ENCODE peak calls at places on chromosomes 5 and 9, in five cellular contexts. Y is HepG2, V is endothelial cell of umbilical vein, F is K562, M is hepatocyte. P is an unnamed sample.

GRCh38 chr5:44779167-44779566 is 29.6 kb upstream of the MRPS30 start:
- DNase-seq in Y (no peak), V (no peak), F (no peak), M (no peak), P (no peak)

GRCh38 chr9:33101104-33101951 is 24.9 kb upstream of the SMU1 start:
- DNase-seq in Y (no peak), V (no peak), F (no peak), M (no peak), P (peak)

GRCh38 chr5:35876922-35877321 is 20.2 kb downstream of the IL7R start:
- DNase-seq in Y (no peak), V (no peak), F (no peak), M (peak), P (peak)

GRCh38 chr5:130282044-130282443 is 377.8 kb downstream of the CHSY3 start:
- DNase-seq in Y (no peak), V (peak), F (no peak), M (no peak), P (peak)

GRCh38 chr5:81638471-81638870 is 112.4 kb downstream of the SSBP2 start:
- DNase-seq in Y (no peak), V (no peak), F (no peak), M (no peak), P (peak)

GRCh38 chr9:123679330-123679987 is 250.5 kb downstream of the DENND1A start:
- DNase-seq in Y (peak), V (no peak), F (no peak), M (no peak), P (no peak)

GRCh38 chr9:77469515-77470197 is 178.5 kb downstream of the GNA14 start:
- DNase-seq in Y (no peak), V (no peak), F (no peak), M (no peak), P (no peak)

GRCh38 chr9:102700936-102701335 is 294.2 kb upstream of the CYLC2 start:
- DNase-seq in Y (no peak), V (no peak), F (no peak), M (no peak), P (no peak)

GRCh38 chr5:91183743-91184142 is 199.4 kb downstream of the ARRDC3 start:
- DNase-seq in Y (no peak), V (no peak), F (no peak), M (no peak), P (no peak)

GRCh38 chr9:71145179-71145578 is 23.8 kb upstream of the TRPM3 start:
- DNase-seq in Y (no peak), V (peak), F (peak), M (peak), P (no peak)

GRCh38 chr9:130707225-130707976 is 13.8 kb downstream of the EXOSC2 start:
- DNase-seq in Y (peak), V (peak), F (no peak), M (peak), P (peak)

GRCh38 chr5:138033275-138033808 is 463 bp upstream of the FAM13B start:
- DNase-seq in Y (no peak), V (no peak), F (no peak), M (no peak), P (peak)

GRCh38 chr5:138037271-138037670 is 4.4 kb upstream of the FAM13B start:
- DNase-seq in Y (no peak), V (no peak), F (no peak), M (no peak), P (no peak)

GRCh38 chr5:138033916-138034315 is 1.0 kb upstream of the FAM13B start:
- DNase-seq in Y (no peak), V (no peak), F (no peak), M (no peak), P (peak)

GRCh38 chr5:138037907-138038633 is 5.2 kb upstream of the FAM13B start:
- DNase-seq in Y (no peak), V (no peak), F (no peak), M (no peak), P (no peak)

GRCh38 chr5:138035605-138036537 is 3.0 kb upstream of the FAM13B start:
- DNase-seq in Y (peak), V (peak), F (peak), M (peak), P (peak)
- H3K4me3 ChIP-seq in Y (no peak), V (no peak), F (no peak), M (no peak), P (no peak)

DNA sequence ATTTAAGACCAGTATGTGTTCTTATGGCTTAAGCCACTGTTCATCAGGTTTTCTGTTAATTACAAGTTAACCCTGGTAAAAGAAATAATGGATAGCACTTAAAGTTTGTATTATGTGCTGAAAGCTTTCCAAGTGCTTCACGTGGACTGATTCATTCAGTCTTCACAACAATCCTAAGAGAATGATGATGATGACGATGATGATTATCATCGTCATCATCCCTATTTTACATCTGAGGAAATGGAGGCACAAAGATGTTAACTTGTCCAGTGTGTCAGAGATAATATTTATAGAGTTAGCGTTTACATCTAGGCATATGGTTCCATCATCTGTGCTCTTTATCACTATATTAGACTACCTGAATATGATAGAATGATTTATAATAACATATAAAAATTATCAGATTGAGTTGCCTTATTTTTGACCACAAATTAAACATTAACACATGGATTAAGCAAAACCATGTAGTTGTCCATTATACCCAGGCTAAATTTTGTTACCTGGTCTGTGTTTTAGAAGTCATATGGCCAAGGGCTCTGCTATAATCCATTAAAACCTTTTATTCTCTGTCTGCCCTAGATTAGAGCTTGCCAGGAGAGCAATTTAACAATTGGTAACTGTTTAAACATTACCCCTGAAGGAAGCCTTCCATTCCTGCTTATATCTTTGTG is 102.3 kb upstream of the MAP3K1 start:
- DNase-seq in Y (no peak), V (no peak), F (no peak), M (no peak), P (no peak)
- H2AFZ ChIP-seq in Y (no peak), V (no peak), F (no peak), M (no peak), P (no peak)

DNA sequence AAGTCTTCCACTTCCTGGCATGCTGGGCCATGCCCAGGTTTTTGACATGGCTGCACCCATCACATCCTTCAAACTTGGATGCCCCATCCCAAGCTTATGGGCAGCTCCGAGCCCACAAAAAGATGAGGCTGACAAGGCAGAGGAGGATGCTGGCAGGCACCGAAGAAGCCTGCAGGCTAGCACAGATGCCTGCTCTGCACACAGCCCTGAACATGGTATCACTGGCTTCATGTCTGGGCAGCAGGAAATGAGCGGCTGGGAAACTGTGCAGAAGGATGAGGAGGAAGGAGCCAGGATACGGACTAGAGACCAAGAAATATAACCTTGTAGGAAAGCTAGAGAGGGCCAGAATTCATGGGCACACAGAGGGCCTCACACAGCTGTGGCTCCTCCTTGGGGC is 14.8 kb downstream of the CAMK2A start:
- DNase-seq in Y (no peak), V (no peak), F (no peak), M (no peak), P (no peak)
- H3K4me3 ChIP-seq in Y (no peak), V (no peak), F (no peak), M (no peak), P (no peak)

GRCh38 chr5:173574983-173575382 is 41.5 kb downstream of the BOD1 start:
- DNase-seq in Y (no peak), V (no peak), F (no peak), M (no peak), P (no peak)

GRCh38 chr5:173575985-173576384 is 40.5 kb downstream of the BOD1 start:
- DNase-seq in Y (no peak), V (no peak), F (no peak), M (no peak), P (no peak)

GRCh38 chr5:173573126-173573960 is 43.1 kb downstream of the BOD1 start:
- DNase-seq in Y (peak), V (peak), F (peak), M (peak), P (peak)

GRCh38 chr5:173570321-173571090 is 45.9 kb downstream of the BOD1 start:
- DNase-seq in Y (no peak), V (no peak), F (no peak), M (no peak), P (no peak)

GRCh38 chr5:173572431-173573125 is 43.9 kb downstream of the BOD1 start:
- DNase-seq in Y (no peak), V (no peak), F (no peak), M (no peak), P (no peak)
- H2AFZ ChIP-seq in Y (peak), V (peak), F (peak), M (peak), P (peak)

GRCh38 chr5:148849461-148849860 is 23.1 kb downstream of the ADRB2 start:
- DNase-seq in Y (no peak), V (no peak), F (no peak), M (no peak), P (no peak)
- H3K4me3 ChIP-seq in Y (no peak), V (no peak), F (no peak), M (no peak), P (no peak)

GRCh38 chr9:105656131-105656921 is 5.9 kb upstream of the TAL2 start:
- DNase-seq in Y (no peak), V (no peak), F (peak), M (peak), P (peak)
- H2AFZ ChIP-seq in Y (no peak), V (peak), F (peak), M (peak), P (peak)

GRCh38 chr9:134693011-134693410 is 51.4 kb downstream of the COL5A1 start:
- DNase-seq in Y (no peak), V (no peak), F (no peak), M (no peak), P (no peak)
- H3K4me3 ChIP-seq in Y (no peak), V (no peak), F (no peak), M (no peak), P (no peak)

DNA sequence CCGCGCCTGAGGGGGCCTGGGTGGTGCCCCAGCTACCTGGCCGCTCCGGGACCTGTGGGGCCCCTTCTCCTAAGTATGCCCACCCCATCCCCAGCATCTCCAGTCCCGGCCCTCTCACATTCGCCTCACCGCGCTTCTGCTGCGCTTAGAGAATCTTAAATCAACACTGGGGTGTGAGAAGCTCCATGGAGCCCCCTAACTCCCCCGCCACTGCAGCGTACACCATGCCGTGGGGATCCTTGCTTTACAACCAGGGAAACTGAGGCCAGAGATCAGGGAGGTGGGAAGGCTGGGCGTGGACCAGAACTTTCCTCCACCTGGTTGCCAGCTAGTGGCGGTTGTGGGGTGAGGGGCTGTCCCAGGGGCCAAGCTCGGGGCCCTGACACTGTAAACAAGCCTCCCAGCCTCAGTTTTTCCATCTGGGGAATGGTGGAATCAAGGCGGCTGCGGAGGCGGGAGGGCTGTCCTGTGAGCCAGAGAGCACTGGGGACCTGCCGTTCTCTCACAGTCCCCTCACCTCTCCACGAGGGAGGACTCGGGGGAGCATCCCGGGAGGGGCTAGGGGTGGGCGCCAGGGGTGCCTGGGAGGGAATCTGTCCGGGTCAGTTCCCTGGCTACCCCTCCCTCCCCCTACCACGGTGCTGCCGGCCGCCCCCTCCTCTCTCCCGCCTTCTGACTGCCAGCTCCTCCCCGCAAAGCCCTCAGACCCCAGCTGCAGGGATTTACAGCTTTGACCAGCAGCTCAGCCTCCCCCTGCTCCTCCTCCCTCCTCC is 161.2 kb downstream of the C9orf50 start:
- DNase-seq in Y (no peak), V (no peak), F (no peak), M (no peak), P (no peak)
- H2AFZ ChIP-seq in Y (no peak), V (peak), F (no peak), M (peak), P (no peak)

DNA sequence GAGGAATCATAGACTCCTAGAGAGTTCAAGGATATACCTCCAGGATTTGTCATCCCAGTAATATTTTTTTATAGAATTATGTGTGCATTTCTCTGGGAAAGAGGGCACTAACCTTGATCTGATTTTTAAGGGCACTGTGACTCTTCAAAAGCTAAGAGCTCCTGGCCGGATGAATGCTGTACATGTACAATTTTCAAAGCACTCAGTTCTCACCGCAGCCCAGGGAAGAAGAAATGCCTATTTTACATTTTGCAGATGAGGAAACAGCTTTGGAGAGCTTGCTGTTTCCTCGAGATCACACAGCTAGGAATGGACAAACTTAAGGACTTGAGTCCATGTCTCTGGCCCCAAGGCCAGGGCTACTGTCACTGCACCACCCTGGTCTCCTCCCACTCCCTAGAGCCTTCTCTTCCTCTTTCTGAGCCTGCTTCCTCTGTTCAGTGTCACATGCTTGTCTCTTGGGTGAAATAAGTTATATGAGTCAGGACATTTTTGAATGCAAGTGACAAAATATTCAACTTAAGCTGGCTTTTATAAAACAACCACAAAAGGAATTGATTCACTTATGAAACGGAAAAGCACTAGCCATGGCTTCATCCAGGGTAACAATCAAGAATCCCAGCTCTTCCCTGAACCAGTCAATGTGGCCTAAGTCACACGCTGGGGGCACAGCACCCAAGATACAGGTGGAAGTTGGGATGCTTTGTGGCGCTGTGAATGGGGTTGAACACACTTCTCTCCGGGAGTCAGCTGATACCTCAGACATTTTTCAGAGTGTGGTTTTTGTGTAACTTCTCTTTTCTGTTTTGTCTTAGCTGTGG is 45.6 kb upstream of the TGFBR1 start:
- DNase-seq in Y (no peak), V (no peak), F (peak), M (no peak), P (no peak)
- H3K4me3 ChIP-seq in Y (no peak), V (no peak), F (no peak), M (no peak), P (no peak)

P was measured in fibroblast of lung.